ENCODE peak calls at places on chromosomes 2 and 18, in eight cellular contexts. D is mammary epithelial cell, Z is IMR-90, T is A549, B is right atrium auricular region, N is trophoblast cell, H is stomach, U is HCT116. E is an unnamed sample.

GRCh38 chr2:237662671-237663093 is 35.3 kb downstream of the LRRFIP1 start:
- DNase-seq in D (peak; percentile 94), Z (peak; percentile 90), T (no peak), B (peak; percentile 96), N (peak; percentile 83), H (peak; percentile 96), U (peak; percentile 61), E (peak; percentile 92)

GRCh38 chr18:47387864-47388263 is 136.4 kb upstream of the SKOR2 start:
- DNase-seq in D (no peak), Z (no peak), T (no peak), B (no peak), N (no peak), H (no peak), U (no peak), E (no peak)

GRCh38 chr2:71605173-71605641 is 151.8 kb downstream of the DYSF start:
- DNase-seq in D (no peak), Z (no peak), T (no peak), B (peak; percentile 11), N (no peak), H (peak; percentile 9), U (no peak), E (no peak)

GRCh38 chr18:23998811-23999210 is 15.7 kb upstream of the TTC39C start:
- DNase-seq in D (peak; percentile 99), Z (no peak), T (peak; percentile 8), B (no peak), N (no peak), H (no peak), U (peak; percentile 23), E (peak; percentile 92)

GRCh38 chr2:96876036-96876810 is 6.3 kb upstream of the SEMA4C start:
- DNase-seq in D (peak; percentile 50), Z (peak; percentile 62), T (no peak), B (no peak), N (peak; percentile 31), H (no peak), U (no peak), E (no peak)

GRCh38 chr2:64359892-64360657 is 93.9 kb upstream of the LGALSL start:
- DNase-seq in D (peak; percentile 98), Z (peak; percentile 92), T (peak; percentile 82), B (peak; percentile 93), N (peak; percentile 92), H (peak; percentile 86), U (peak; percentile 92), E (peak; percentile 98)

GRCh38 chr2:199988176-199988575 is 32.8 kb downstream of the MAIP1 start:
- DNase-seq in D (no peak), Z (peak; percentile 61), T (no peak), B (no peak), N (no peak), H (no peak), U (no peak), E (peak; percentile 50)

GRCh38 chr2:33372940-33373553 is 103.4 kb upstream of the RASGRP3 start:
- DNase-seq in D (peak; percentile 43), Z (peak; percentile 28), T (peak; percentile 77), B (no peak), N (peak; percentile 83), H (no peak), U (peak; percentile 47), E (peak; percentile 11)

GRCh38 chr2:45276914-45277313 is 267.7 kb upstream of the SIX2 start:
- DNase-seq in D (no peak), Z (no peak), T (peak; percentile 47), B (no peak), N (peak; percentile 14), H (no peak), U (no peak), E (no peak)

GRCh38 chr2:182499706-182500470 is 73.1 kb upstream of the PDE1A start:
- DNase-seq in D (no peak), Z (peak; percentile 33), T (no peak), B (no peak), N (no peak), H (no peak), U (no peak), E (no peak)

GRCh38 chr2:191171708-191172355 is 21.0 kb upstream of the STAT4 start:
- DNase-seq in D (peak; percentile 99), Z (peak; percentile 97), T (peak; percentile 92), B (no peak), N (peak; percentile 80), H (no peak), U (no peak), E (peak; percentile 100)

GRCh38 chr2:26627350-26628105 is 13.6 kb downstream of the CIB4 start:
- DNase-seq in D (no peak), Z (no peak), T (no peak), B (no peak), N (no peak), H (no peak), U (no peak), E (no peak)

GRCh38 chr18:59814872-59815271 is 84.9 kb upstream of the PMAIP1 start:
- DNase-seq in D (peak; percentile 57), Z (peak; percentile 96), T (peak; percentile 32), B (no peak), N (peak; percentile 49), H (no peak), U (no peak), E (peak; percentile 77)

GRCh38 chr2:237892478-237892877 is 33.1 kb downstream of the RAMP1 start:
- DNase-seq in D (no peak), Z (no peak), T (no peak), B (no peak), N (no peak), H (no peak), U (no peak), E (no peak)

GRCh38 chr2:209517436-209517835 is 93.6 kb downstream of the MAP2 start:
- DNase-seq in D (no peak), Z (no peak), T (no peak), B (no peak), N (peak; percentile 74), H (no peak), U (no peak), E (no peak)

GRCh38 chr2:209523778-209524362 is 100.0 kb downstream of the MAP2 start:
- DNase-seq in D (no peak), Z (peak; percentile 2), T (no peak), B (no peak), N (no peak), H (no peak), U (no peak), E (no peak)

GRCh38 chr2:209519911-209520310 is 96.1 kb downstream of the MAP2 start:
- DNase-seq in D (no peak), Z (no peak), T (no peak), B (no peak), N (no peak), H (no peak), U (no peak), E (no peak)

GRCh38 chr2:209523041-209523740 is 99.3 kb downstream of the MAP2 start:
- DNase-seq in D (no peak), Z (no peak), T (no peak), B (no peak), N (no peak), H (no peak), U (no peak), E (no peak)

GRCh38 chr2:209519271-209519670 is 95.4 kb downstream of the MAP2 start:
- DNase-seq in D (no peak), Z (no peak), T (no peak), B (no peak), N (no peak), H (no peak), U (no peak), E (no peak)
- H3K4me1 ChIP-seq in D (no peaks in the 10 kb centered on the region), Z (no peaks in the 10 kb centered on the region), T (no peaks in the 10 kb centered on the region), B (no peaks in the 10 kb centered on the region), N (no peaks in the 10 kb centered on the region), H (no peaks in the 10 kb centered on the region), U (no peaks in the 10 kb centered on the region), E (no peaks in the 10 kb centered on the region)

GRCh38 chr2:68798574-68798973 is 64.0 kb downstream of the ARHGAP25 start:
- DNase-seq in D (no peak), Z (no peak), T (no peak), B (no peak), N (peak; percentile 17), H (no peak), U (no peak), E (no peak)
- H3K27ac ChIP-seq in D (peak overlapping the region; percentile 89), Z (no peak overlapping the region), T (no peak overlapping the region), B (no peak overlapping the region), N (no peak overlapping the region), H (no peak overlapping the region), U (no peak overlapping the region), E (no peak overlapping the region)

DNA sequence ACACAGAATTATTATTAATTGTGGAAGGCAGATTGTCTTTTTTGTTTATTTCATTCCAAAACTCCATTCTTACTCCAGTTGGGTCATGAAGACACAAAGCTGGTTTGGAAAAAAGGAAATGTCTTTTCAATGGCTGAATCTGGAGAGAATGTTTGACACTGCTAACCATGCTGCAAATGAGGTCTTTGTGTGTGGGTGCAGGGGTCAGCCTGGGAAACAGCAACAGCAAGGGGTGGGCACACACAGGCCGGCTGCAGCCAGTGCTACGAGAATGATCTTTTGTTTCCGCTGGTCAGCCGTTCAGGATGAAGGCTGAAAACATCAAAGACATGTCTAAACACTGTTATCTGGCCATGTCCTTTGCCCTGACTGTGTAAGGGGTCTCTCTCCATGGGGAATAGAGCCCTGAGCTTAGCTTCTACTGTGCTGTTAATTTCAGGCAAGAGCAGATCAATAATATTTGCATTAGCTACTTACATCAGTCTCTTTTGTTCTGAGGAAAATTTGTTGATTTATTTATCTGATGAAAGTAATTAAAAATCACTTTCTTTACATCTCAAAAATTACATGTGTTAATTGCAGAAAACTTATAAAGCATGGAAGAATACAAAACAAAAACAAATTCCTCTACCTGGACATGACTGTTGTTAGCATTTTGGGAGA is 33.3 kb upstream of the E2F6 start:
- DNase-seq in D (no peak), Z (no peak), T (no peak), B (no peak), N (no peak), H (no peak), U (no peak), E (no peak)
- H3K4me1 ChIP-seq in D (peaks cover 4% of the 10 kb centered on the region), Z (peaks cover 2% of the 10 kb centered on the region), T (peaks cover 8% of the 10 kb centered on the region), B (no peaks in the 10 kb centered on the region), N (no peaks in the 10 kb centered on the region), H (peaks cover 15% of the 10 kb centered on the region), U (peaks cover 10% of the 10 kb centered on the region), E (no peaks in the 10 kb centered on the region)

DNA sequence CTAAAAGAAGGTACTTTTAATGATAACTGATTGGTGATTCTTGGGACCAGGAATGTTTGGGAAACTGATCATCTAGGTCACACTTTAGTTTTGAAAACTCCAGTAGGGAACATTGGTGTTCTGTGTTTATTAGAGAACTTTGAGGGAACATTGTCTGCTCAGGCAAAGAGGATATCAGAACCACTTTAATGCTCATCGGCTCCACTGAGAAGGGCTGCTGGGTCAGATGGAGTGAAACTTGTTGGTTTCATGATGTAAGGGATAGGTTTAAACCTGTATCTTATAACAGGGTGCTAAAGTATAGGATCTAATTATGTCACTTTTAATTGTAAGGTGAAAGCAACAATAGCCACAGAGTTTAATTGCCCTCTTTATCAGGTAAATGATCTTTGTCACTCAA is 14.2 kb upstream of the POLI start:
- DNase-seq in D (no peak), Z (no peak), T (no peak), B (no peak), N (no peak), H (no peak), U (no peak), E (no peak)
- H3K27ac ChIP-seq in D (no peak overlapping the region), Z (no peak overlapping the region), T (peak overlapping the region; percentile 43), B (no peak overlapping the region), N (peak overlapping the region; percentile 92), H (no peak overlapping the region), U (no peak overlapping the region), E (no peak overlapping the region)

DNA sequence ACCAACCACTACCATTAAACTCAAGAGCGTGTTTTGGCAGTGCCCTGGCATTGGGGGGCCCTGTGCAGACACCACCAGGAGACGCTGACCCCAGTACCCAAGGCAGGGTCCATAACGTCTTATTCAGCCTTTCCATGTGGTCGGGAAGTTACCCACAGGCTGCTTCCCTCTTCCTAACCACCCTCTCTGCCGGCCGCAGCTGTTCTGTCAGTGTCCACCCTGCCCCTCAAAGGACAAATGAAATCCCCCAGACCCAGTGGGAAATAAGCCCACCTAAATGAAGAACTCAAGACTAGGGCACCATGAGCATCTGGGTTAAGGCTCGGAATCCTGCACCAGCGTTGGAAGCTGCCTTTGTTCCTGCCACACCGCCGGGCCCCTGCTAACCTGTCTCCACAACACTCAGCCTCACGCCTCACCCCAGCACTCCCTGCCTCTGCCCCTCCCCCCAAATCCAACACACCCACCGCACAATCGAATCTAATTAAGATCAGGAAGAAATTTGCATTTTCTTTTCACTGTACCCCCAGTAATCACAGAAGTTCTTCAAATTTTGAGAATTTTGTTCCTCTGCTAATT is 21.7 kb downstream of the BCL11A start:
- DNase-seq in D (no peak), Z (no peak), T (no peak), B (no peak), N (no peak), H (no peak), U (no peak), E (peak; percentile 22)
- H3K4me1 ChIP-seq in D (peaks cover 14% of the 10 kb centered on the region), Z (peaks cover 4% of the 10 kb centered on the region), T (peaks cover 11% of the 10 kb centered on the region), B (no peaks in the 10 kb centered on the region), N (peaks cover 8% of the 10 kb centered on the region), H (peaks cover 82% of the 10 kb centered on the region), U (no peaks in the 10 kb centered on the region), E (peaks cover 70% of the 10 kb centered on the region)